ENCODE peak calls at places on chromosomes 3 and 15, in nine cellular contexts. M, K, Q, B, J, N, H, S and P are unnamed samples.

GRCh38 chr3:104947946-104948345 is 418.8 kb upstream of the ALCAM start:
- DNase-seq in M (no peak), K (no peak), Q (no peak), B (no peak), J (no peak), N (no peak), H (no peak), S (no peak), P (no peak)

GRCh38 chr3:16884084-16884747 is 539 bp upstream of the PLCL2 start:
- DNase-seq in M (no peak), K (peak; percentile 77), Q (peak; percentile 58), B (peak; percentile 60), J (peak; percentile 28), N (peak; percentile 86), H (peak; percentile 80), S (peak; percentile 90), P (no peak)

GRCh38 chr15:63380828-63381282 is 791 bp downstream of the CA12 start:
- DNase-seq in M (no peak), K (no peak), Q (no peak), B (no peak), J (no peak), N (no peak), H (no peak), S (no peak), P (no peak)

GRCh38 chr3:66394261-66395249 is 106.3 kb downstream of the LRIG1 start:
- DNase-seq in M (no peak), K (no peak), Q (no peak), B (peak; percentile 21), J (no peak), N (no peak), H (no peak), S (no peak), P (no peak)

GRCh38 chr3:100183608-100184125 is 69.4 kb upstream of the FILIP1L start:
- DNase-seq in M (no peak), K (no peak), Q (no peak), B (no peak), J (peak; percentile 12), N (no peak), H (no peak), S (no peak), P (no peak)

GRCh38 chr3:22117751-22118346 is 366.8 kb upstream of the ZNF385D start:
- DNase-seq in M (peak; percentile 56), K (no peak), Q (no peak), B (no peak), J (peak; percentile 53), N (no peak), H (no peak), S (no peak), P (no peak)

GRCh38 chr3:37726445-37727000 is 135.2 kb upstream of the CTDSPL start:
- DNase-seq in M (no peak), K (no peak), Q (no peak), B (no peak), J (no peak), N (no peak), H (no peak), S (no peak), P (no peak)

GRCh38 chr3:107217161-107217560 is 160.1 kb upstream of the CCDC54 start:
- DNase-seq in M (peak; percentile 92), K (no peak), Q (no peak), B (no peak), J (no peak), N (no peak), H (no peak), S (no peak), P (no peak)

GRCh38 chr3:191070201-191070600 is 128.8 kb upstream of the OSTN start:
- DNase-seq in M (peak; percentile 67), K (no peak), Q (no peak), B (no peak), J (no peak), N (no peak), H (no peak), S (no peak), P (no peak)

GRCh38 chr15:75723847-75724660 is 11.4 kb upstream of the CSPG4 start:
- DNase-seq in M (peak; percentile 75), K (peak; percentile 88), Q (no peak), B (peak; percentile 78), J (peak; percentile 42), N (peak; percentile 96), H (no peak), S (peak; percentile 55), P (peak; percentile 84)

GRCh38 chr3:19147905-19148767 is at the start of gene KCNH8:
- DNase-seq in M (no peak), K (peak; percentile 42), Q (no peak), B (peak; percentile 79), J (no peak), N (peak; percentile 80), H (peak; percentile 47), S (peak; percentile 42), P (no peak)

GRCh38 chr15:45642203-45642932 is 7.5 kb downstream of the SQOR start:
- DNase-seq in M (peak; percentile 90), K (no peak), Q (no peak), B (no peak), J (peak; percentile 29), N (no peak), H (no peak), S (no peak), P (no peak)

GRCh38 chr15:63826513-63826912 is 7.2 kb downstream of the HERC1 start:
- DNase-seq in M (peak; percentile 9), K (no peak), Q (no peak), B (no peak), J (peak; percentile 17), N (no peak), H (no peak), S (no peak), P (no peak)

GRCh38 chr3:55735976-55736375 is 248.9 kb upstream of the WNT5A start:
- DNase-seq in M (peak; percentile 7), K (no peak), Q (no peak), B (no peak), J (peak; percentile 26), N (no peak), H (no peak), S (no peak), P (no peak)

GRCh38 chr15:70902105-70902504 is 9.5 kb downstream of the LRRC49 start:
- DNase-seq in M (peak; percentile 48), K (peak; percentile 31), Q (no peak), B (no peak), J (peak; percentile 10), N (no peak), H (no peak), S (no peak), P (no peak)

GRCh38 chr3:177835917-177836316 is 638.6 kb upstream of the TBL1XR1 start:
- DNase-seq in M (peak; percentile 73), K (no peak), Q (no peak), B (no peak), J (no peak), N (no peak), H (no peak), S (no peak), P (no peak)

GRCh38 chr3:64008952-64009351 is 14.3 kb downstream of the PSMD6 start:
- DNase-seq in M (peak; percentile 14), K (no peak), Q (no peak), B (no peak), J (no peak), N (no peak), H (no peak), S (no peak), P (no peak)

GRCh38 chr3:71469131-71469430 is 114.4 kb downstream of the FOXP1 start:
- DNase-seq in M (no peak), K (no peak), Q (no peak), B (no peak), J (no peak), N (no peak), H (no peak), S (no peak), P (no peak)

GRCh38 chr3:176046717-176047116 is 1150.6 kb downstream of the TBL1XR1 start:
- DNase-seq in M (no peak), K (no peak), Q (no peak), B (no peak), J (no peak), N (no peak), H (no peak), S (no peak), P (no peak)

GRCh38 chr3:175208316-175208715 is 349.2 kb downstream of the NAALADL2 start:
- DNase-seq in M (peak; percentile 38), K (no peak), Q (no peak), B (peak; percentile 53), J (no peak), N (no peak), H (no peak), S (no peak), P (no peak)

GRCh38 chr3:125140011-125140813 is 72.3 kb downstream of the SLC12A8 start:
- DNase-seq in M (peak; percentile 33), K (no peak), Q (no peak), B (no peak), J (no peak), N (no peak), H (no peak), S (no peak), P (no peak)

GRCh38 chr3:10655131-10655530 is 149.7 kb upstream of the ATP2B2 start:
- DNase-seq in M (no peak), K (no peak), Q (no peak), B (no peak), J (no peak), N (no peak), H (no peak), S (no peak), P (no peak)

GRCh38 chr3:186849392-186849975 is 7.0 kb downstream of the ADIPOQ start:
- DNase-seq in M (peak; percentile 55), K (no peak), Q (no peak), B (no peak), J (peak; percentile 58), N (no peak), H (no peak), S (no peak), P (no peak)

GRCh38 chr15:48631191-48631770 is 14.2 kb downstream of the FBN1 start:
- DNase-seq in M (no peak), K (no peak), Q (no peak), B (no peak), J (no peak), N (no peak), H (no peak), S (peak; percentile 17), P (no peak)

GRCh38 chr3:147361671-147362420 is 44.5 kb downstream of the ZIC4 start:
- DNase-seq in M (peak; percentile 68), K (peak; percentile 53), Q (no peak), B (no peak), J (peak; percentile 58), N (no peak), H (peak; percentile 37), S (peak; percentile 70), P (no peak)

GRCh38 chr15:29090617-29091466 is 178.8 kb downstream of the NSMCE3 start:
- DNase-seq in M (peak; percentile 21), K (no peak), Q (peak; percentile 32), B (peak; percentile 70), J (peak; percentile 44), N (peak; percentile 85), H (peak; percentile 38), S (peak; percentile 62), P (no peak)

GRCh38 chr3:56484096-56484495 is 15.8 kb upstream of the ERC2 start:
- DNase-seq in M (no peak), K (no peak), Q (no peak), B (peak; percentile 44), J (no peak), N (peak; percentile 81), H (no peak), S (no peak), P (no peak)

GRCh38 chr3:111210003-111210699 is 138.5 kb downstream of the NECTIN3 start:
- DNase-seq in M (peak; percentile 46), K (no peak), Q (no peak), B (no peak), J (no peak), N (no peak), H (no peak), S (no peak), P (no peak)

GRCh38 chr3:155034786-155035185 is 45.3 kb upstream of the MME start:
- DNase-seq in M (no peak), K (no peak), Q (no peak), B (no peak), J (no peak), N (no peak), H (no peak), S (no peak), P (no peak)

GRCh38 chr15:95429345-95429744 is 901.2 kb upstream of the NR2F2 start:
- DNase-seq in M (no peak), K (no peak), Q (no peak), B (no peak), J (no peak), N (no peak), H (no peak), S (no peak), P (no peak)

GRCh38 chr3:69006083-69006482 is 7.4 kb downstream of the EOGT start:
- DNase-seq in M (no peak), K (no peak), Q (no peak), B (no peak), J (no peak), N (no peak), H (no peak), S (no peak), P (no peak)